ENCODE peak calls at places on chromosomes 4 and X, in four cellular contexts. R, N, D and O are unnamed samples.

GRCh38 chr4:113901994-113902787 is 77.3 kb downstream of the ARSJ start:
- DNase-seq in R (no peak), D (no peak), N (no peak), O (no peak)

GRCh38 chr4:109497511-109497910 is 62.5 kb upstream of the MCUB start:
- DNase-seq in D (no peak), N (no peak), R (no peak), O (no peak)

GRCh38 chr4:100828986-100829685 is 311.3 kb upstream of the EMCN start:
- DNase-seq in D (peak), R (no peak), N (no peak), O (no peak)

GRCh38 chr4:17111959-17112659 is 213.7 kb upstream of the LDB2 start:
- DNase-seq in D (peak), N (no peak), R (no peak), O (peak)

GRCh38 chr4:16066586-16067128 is 17.2 kb downstream of the PROM1 start:
- DNase-seq in N (no peak), R (no peak), D (no peak), O (no peak)

GRCh38 chrX:139826065-139827044 is 106.5 kb downstream of the ATP11C start:
- DNase-seq in N (no peak), D (peak), R (no peak), O (no peak)

GRCh38 chrX:16743604-16744325 is 24.4 kb downstream of the SYAP1 start:
- DNase-seq in N (no peak), D (peak), R (no peak), O (no peak)

GRCh38 chrX:23185951-23186350 is 148.7 kb upstream of the PTCHD1 start:
- DNase-seq in D (no peak), N (no peak), R (no peak), O (no peak)

GRCh38 chr4:26252349-26252748 is 68.5 kb upstream of the RBPJ start:
- DNase-seq in R (no peak), N (no peak), D (no peak), O (no peak)

GRCh38 chr4:141501931-141502330 is 134.5 kb upstream of the IL15 start:
- DNase-seq in D (peak), N (no peak), R (no peak), O (no peak)

GRCh38 chr4:25425361-25425760 is 48.3 kb downstream of the ANAPC4 start:
- DNase-seq in D (peak), R (no peak), N (no peak), O (no peak)

GRCh38 chrX:63658920-63659319 is 126.1 kb downstream of the ARHGEF9 start:
- DNase-seq in R (no peak), D (peak), N (no peak), O (no peak)

GRCh38 chrX:72498782-72499181 is 73.9 kb downstream of the HDAC8 start:
- DNase-seq in D (no peak), R (no peak), N (no peak), O (peak)

GRCh38 chrX:114071412-114071811 is 512.5 kb upstream of the HTR2C start:
- DNase-seq in N (no peak), R (no peak), D (no peak), O (no peak)

GRCh38 chrX:14673764-14674163 is 144.4 kb downstream of the GLRA2 start:
- DNase-seq in R (no peak), D (peak), N (no peak), O (peak)

GRCh38 chr4:52868138-52868537 is 6.0 kb downstream of the RASL11B start:
- DNase-seq in R (no peak), N (no peak), D (no peak), O (peak)

GRCh38 chr4:145760961-145761929 is 81.3 kb downstream of the C4orf51 start:
- DNase-seq in R (no peak), N (no peak), D (no peak), O (no peak)

GRCh38 chr4:79922011-79922410 is 151.0 kb downstream of the ANTXR2 start:
- DNase-seq in R (no peak), N (no peak), D (no peak), O (no peak)

GRCh38 chr4:145216532-145216931 is 36.1 kb upstream of the OTUD4 start:
- DNase-seq in R (peak), D (peak), N (no peak), O (peak)

GRCh38 chr4:180832086-180832485 is 1411.1 kb upstream of the TENM3 start:
- DNase-seq in N (no peak), R (no peak), D (no peak), O (no peak)

GRCh38 chrX:23332888-23333821 is 1.5 kb upstream of the PTCHD1 start:
- DNase-seq in D (no peak), R (no peak), N (no peak), O (no peak)

GRCh38 chr4:154014401-154015105 is 225.7 kb upstream of the SFRP2 start:
- DNase-seq in R (no peak), N (no peak), D (no peak), O (no peak)

GRCh38 chr4:123102897-123103489 is 180.6 kb upstream of the NUDT6 start:
- DNase-seq in N (no peak), R (peak), D (peak), O (peak)

GRCh38 chr4:5267418-5267817 is 216.1 kb downstream of the STK32B start:
- DNase-seq in N (no peak), D (no peak), R (no peak), O (no peak)

GRCh38 chr4:130183096-130183495 is 1087.1 kb downstream of the C4orf33 start:
- DNase-seq in R (no peak), D (no peak), N (no peak), O (no peak)

GRCh38 chr4:121073672-121074386 is 1.5 kb upstream of the NDNF start:
- DNase-seq in D (no peak), N (no peak), R (peak), O (no peak)

GRCh38 chr4:97828646-97829045 is 314.6 kb downstream of the STPG2 start:
- DNase-seq in N (no peak), R (no peak), D (no peak), O (no peak)

GRCh38 chrX:1533083-1533482 is 3.9 kb downstream of the P2RY8 start:
- DNase-seq in N (no peak), R (no peak), D (no peak), O (no peak)

GRCh38 chrX:69136546-69137331 is 28.5 kb downstream of the PJA1 start:
- DNase-seq in D (peak), N (no peak), R (no peak), O (peak)
- H3K4me3 ChIP-seq in D (no peak), N (peak), R (no peak), O (peak)

DNA sequence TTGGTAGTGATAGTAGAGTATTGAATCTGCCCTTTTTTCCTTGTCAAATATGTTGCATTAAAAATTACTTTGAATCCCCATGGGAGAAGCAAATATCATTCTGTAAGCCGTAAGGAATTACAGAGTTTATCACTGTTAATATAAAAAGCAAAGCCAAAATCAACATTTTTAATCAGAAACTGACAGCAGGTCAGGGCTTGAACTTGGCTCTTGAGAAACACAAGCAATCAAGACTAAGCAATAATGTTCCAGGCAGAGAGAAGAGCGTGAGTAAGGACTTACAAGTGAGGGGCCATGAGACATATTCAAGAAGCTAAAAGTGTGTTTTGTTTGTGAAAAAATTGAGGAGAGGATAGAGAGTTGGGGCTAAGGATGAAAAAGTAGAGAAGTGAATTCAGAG is 68.2 kb downstream of the ARHGAP6 start:
- DNase-seq in D (no peak), N (no peak), R (no peak), O (no peak)
- H3K4me3 ChIP-seq in D (no peak), N (no peak), R (no peak), O (no peak)

DNA sequence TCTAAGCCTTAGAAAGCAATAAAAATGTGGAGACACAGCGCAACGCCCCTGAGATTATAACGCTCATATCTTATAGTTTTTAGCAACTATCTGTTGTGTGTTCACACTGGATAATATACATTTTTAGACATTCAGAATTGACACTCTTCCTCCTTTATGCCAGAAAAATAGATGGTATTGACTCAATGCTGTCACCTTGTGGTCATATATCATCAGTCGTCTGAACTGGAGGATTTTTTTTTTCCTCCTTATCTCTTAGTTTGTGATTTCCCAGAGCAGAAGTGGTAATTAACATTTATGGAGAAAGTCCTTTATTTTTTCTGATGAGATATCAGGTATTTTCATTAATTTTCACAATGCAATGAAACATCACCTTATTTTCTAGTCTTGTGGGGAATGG is 759.6 kb downstream of the RAB28 start:
- DNase-seq in R (peak), D (peak), N (no peak), O (peak)
- H3K4me3 ChIP-seq in R (peak), D (peak), N (peak), O (no peak)

DNA sequence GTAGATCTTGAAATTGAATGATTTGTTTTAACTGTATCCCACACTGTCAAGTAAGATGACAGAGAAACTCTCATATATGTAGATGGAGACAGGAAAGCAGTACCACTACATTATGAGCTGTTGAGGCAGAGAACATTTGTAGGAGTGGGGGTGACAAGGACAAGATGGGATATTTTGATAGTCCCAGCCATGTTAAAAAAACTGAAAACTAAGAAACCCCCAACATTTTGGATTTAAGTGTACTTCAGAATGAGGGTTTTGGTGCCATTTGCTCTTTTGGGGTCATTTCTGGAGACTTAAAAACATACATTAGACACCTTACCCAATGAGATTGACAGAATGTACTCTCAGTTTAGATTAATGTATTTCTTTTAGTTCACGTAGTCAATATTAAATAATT is 149.9 kb upstream of the SLC4A4 start:
- DNase-seq in N (no peak), D (no peak), R (no peak), O (no peak)
- H3K4me3 ChIP-seq in N (no peak), D (no peak), R (no peak), O (no peak)

DNA sequence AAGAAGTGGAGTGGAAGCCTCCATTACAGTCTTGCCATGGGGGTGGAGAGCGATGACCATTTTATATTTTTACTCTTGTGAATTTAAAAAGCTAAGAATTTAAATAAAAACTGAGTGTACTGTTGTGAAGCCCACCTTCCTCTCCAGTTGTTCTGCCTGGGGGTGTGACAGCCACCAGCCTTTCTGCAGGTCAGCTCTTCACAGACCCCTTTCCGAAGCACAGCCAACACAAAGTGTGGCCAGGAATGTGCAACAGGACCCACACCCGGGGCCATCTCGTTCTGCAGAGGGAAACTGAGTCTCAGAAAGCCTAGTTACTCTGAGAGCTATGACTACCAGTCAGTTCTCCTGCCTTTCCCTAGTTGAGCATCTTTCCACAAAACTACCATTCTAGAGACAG is 1.4 kb downstream of the GRPEL1 start:
- DNase-seq in R (no peak), N (no peak), D (no peak), O (peak)
- H3K4me3 ChIP-seq in R (peak), N (peak), D (peak), O (peak)

DNA sequence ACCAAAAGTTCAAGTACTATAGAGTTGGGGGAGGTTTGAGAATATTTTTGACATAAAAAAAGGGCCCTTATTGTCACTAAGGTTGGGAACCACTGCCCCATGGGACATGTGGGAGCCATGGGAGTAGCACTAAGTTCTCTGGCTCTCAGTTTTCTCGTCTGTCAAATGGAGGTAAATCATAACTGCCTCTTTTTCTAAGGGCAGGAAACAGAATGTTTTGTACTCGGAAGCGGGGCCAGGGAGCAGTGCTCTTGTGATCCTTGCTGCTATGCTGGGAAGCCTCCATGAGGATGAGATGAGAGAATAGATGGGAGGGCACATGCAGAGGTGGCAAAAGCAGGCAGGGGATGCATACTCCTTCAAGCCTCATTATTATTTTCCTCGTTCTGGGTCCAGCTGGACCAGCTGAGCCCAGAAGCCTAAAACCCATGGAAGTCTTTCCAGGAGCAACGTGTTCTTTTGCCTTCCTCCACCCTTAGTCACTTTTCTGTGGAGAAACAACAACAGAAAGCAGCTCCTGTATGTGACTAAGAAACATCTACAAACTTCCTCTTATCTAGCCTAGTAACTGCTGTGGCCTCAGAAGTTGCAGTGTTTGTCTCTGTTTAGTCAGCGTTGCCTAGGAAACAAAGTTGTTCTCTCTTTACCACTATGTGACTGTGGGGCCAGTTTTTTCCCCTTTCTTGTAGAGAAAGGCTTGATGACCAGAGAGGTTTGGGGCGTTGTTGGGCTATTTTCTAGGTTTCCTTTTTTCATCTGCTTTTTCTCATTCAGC is 64.8 kb downstream of the TSC22D3 start:
- DNase-seq in N (peak), D (peak), R (peak), O (peak)
- H3K4me3 ChIP-seq in N (peak), D (no peak), R (peak), O (no peak)